ENCODE peak calls at places on chromosomes 12 and 14, in five cellular contexts. W is RPMI7951, T is A549, M is B cell, R is H9. L is an unnamed sample.
A peak's percentile ranks its signal among the peaks of the same experiment; 100 is the strongest.

GRCh38 chr12:50932787-50933280 is 19.5 kb upstream of the HIGD1C start:
- DNase-seq in W (no peak), T (no peak), M (no peak), R (no peak), L (peak; percentile 38)

GRCh38 chr12:120495189-120495722 is 657 bp upstream of the DYNLL1 start:
- DNase-seq in M (no peak), W (no peak), R (no peak), T (no peak), L (no peak)

GRCh38 chr14:100504372-100505078 is 82.7 kb downstream of the BEGAIN start:
- DNase-seq in M (no peak), T (peak; percentile 37), R (no peak), W (peak; percentile 10), L (peak; percentile 19)

GRCh38 chr12:117408161-117408791 is 46.9 kb upstream of the NOS1 start:
- DNase-seq in T (no peak), M (no peak), W (peak; percentile 65), R (peak; percentile 65), L (peak; percentile 22)

GRCh38 chr12:57235728-57236131 is 6.2 kb downstream of the SHMT2 start:
- DNase-seq in M (no peak), T (no peak), W (no peak), R (no peak), L (no peak)

GRCh38 chr14:74599201-74599809 is 12.7 kb downstream of the LTBP2 start:
- DNase-seq in R (no peak), W (no peak), T (no peak), M (no peak), L (peak; percentile 51)

GRCh38 chr12:54022960-54023884 is 5.0 kb upstream of the HOXC6 start:
- DNase-seq in W (no peak), M (no peak), R (no peak), T (no peak), L (no peak)

GRCh38 chr12:71161575-71161974 is 3.8 kb upstream of the TSPAN8 start:
- DNase-seq in T (no peak), R (no peak), W (no peak), M (no peak), L (no peak)

GRCh38 chr12:65756956-65757511 is 67.2 kb upstream of the HMGA2 start:
- DNase-seq in W (peak; percentile 74), M (no peak), R (no peak), T (no peak), L (peak; percentile 35)

GRCh38 chr14:64421166-64421565 is 33.0 kb downstream of the MTHFD1 start:
- DNase-seq in W (peak; percentile 85), R (no peak), T (peak; percentile 4), M (no peak), L (peak; percentile 73)

GRCh38 chr12:56256326-56256960 is 1.7 kb downstream of the ANKRD52 start:
- DNase-seq in R (peak; percentile 33), W (peak; percentile 75), T (no peak), M (peak; percentile 21), L (peak; percentile 67)

GRCh38 chr12:132605055-132605441 is 5.3 kb downstream of the LRCOL1 start:
- DNase-seq in W (no peak), R (no peak), M (no peak), T (no peak), L (no peak)

GRCh38 chr12:47190905-47191304 is 111.1 kb upstream of the AMIGO2 start:
- DNase-seq in W (no peak), M (no peak), R (no peak), T (no peak), L (no peak)

GRCh38 chr12:10615532-10615931 is 2.1 kb upstream of the MAGOHB start:
- DNase-seq in T (peak; percentile 54), W (peak; percentile 30), R (no peak), M (no peak), L (no peak)